ENCODE peak calls at places on chromosomes 7 and 10, in five cellular contexts. One of them, this sample, is unnamed.

GRCh38 chr7:6652446-6653011 is 15.4 kb downstream of the ZNF316 start:
- DNase-seq in omental fat pad: no peak
- DNase-seq in nephron progenitor cell: no peak
- DNase-seq in psoas muscle: no peak
- DNase-seq in WTC11: peak; percentile 8
- DNase-seq in this sample: no peak

GRCh38 chr10:104937528-104937927 is 296.4 kb downstream of the SORCS3 start:
- DNase-seq in omental fat pad: no peak
- DNase-seq in nephron progenitor cell: no peak
- DNase-seq in psoas muscle: no peak
- DNase-seq in WTC11: no peak
- DNase-seq in this sample: no peak

GRCh38 chr7:98520356-98520932 is 96.6 kb upstream of the NPTX2 start:
- DNase-seq in omental fat pad: no peak
- DNase-seq in nephron progenitor cell: no peak
- DNase-seq in psoas muscle: no peak
- DNase-seq in WTC11: peak; percentile 36
- DNase-seq in this sample: no peak

GRCh38 chr10:43211431-43212042 is 55.3 kb downstream of the RASGEF1A start:
- DNase-seq in omental fat pad: no peak
- DNase-seq in nephron progenitor cell: no peak
- DNase-seq in psoas muscle: peak; percentile 3
- DNase-seq in WTC11: peak; percentile 8
- DNase-seq in this sample: no peak

GRCh38 chr10:7551891-7552731 is 114.7 kb downstream of the ITIH5 start:
- DNase-seq in omental fat pad: no peak
- DNase-seq in nephron progenitor cell: peak; percentile 32
- DNase-seq in psoas muscle: no peak
- DNase-seq in WTC11: peak; percentile 38
- DNase-seq in this sample: no peak

GRCh38 chr10:119644215-119644826 is 6.9 kb upstream of the BAG3 start:
- DNase-seq in omental fat pad: no peak
- DNase-seq in nephron progenitor cell: peak; percentile 60
- DNase-seq in psoas muscle: no peak
- DNase-seq in WTC11: peak; percentile 78
- DNase-seq in this sample: peak; percentile 14

GRCh38 chr7:132618271-132618955 is 42.1 kb upstream of the PLXNA4 start:
- DNase-seq in omental fat pad: no peak
- DNase-seq in nephron progenitor cell: no peak
- DNase-seq in psoas muscle: no peak
- DNase-seq in WTC11: peak; percentile 23
- DNase-seq in this sample: no peak

GRCh38 chr7:117445206-117445605 is 17.9 kb upstream of the ASZ1 start:
- DNase-seq in omental fat pad: no peak
- DNase-seq in nephron progenitor cell: no peak
- DNase-seq in psoas muscle: no peak
- DNase-seq in WTC11: no peak
- DNase-seq in this sample: no peak

GRCh38 chr10:36281871-36282331 is 639.8 kb upstream of the FZD8 start:
- DNase-seq in omental fat pad: no peak
- DNase-seq in nephron progenitor cell: no peak
- DNase-seq in psoas muscle: no peak
- DNase-seq in WTC11: no peak
- DNase-seq in this sample: no peak

GRCh38 chr10:127148066-127148932 is 48.1 kb downstream of the INSYN2A start:
- DNase-seq in omental fat pad: no peak
- DNase-seq in nephron progenitor cell: no peak
- DNase-seq in psoas muscle: no peak
- DNase-seq in WTC11: no peak
- DNase-seq in this sample: no peak

GRCh38 chr7:156059374-156059773 is 247.1 kb upstream of the SHH start:
- DNase-seq in omental fat pad: no peak
- DNase-seq in nephron progenitor cell: no peak
- DNase-seq in psoas muscle: no peak
- DNase-seq in WTC11: no peak
- DNase-seq in this sample: no peak

GRCh38 chr7:114534957-114535356 is 120.3 kb downstream of the FOXP2 start:
- DNase-seq in omental fat pad: no peak
- DNase-seq in nephron progenitor cell: no peak
- DNase-seq in psoas muscle: no peak
- DNase-seq in WTC11: no peak
- DNase-seq in this sample: no peak

GRCh38 chr7:135467207-135467711 is 42.6 kb downstream of the CNOT4 start:
- DNase-seq in omental fat pad: no peak
- DNase-seq in nephron progenitor cell: no peak
- DNase-seq in psoas muscle: no peak
- DNase-seq in WTC11: no peak
- DNase-seq in this sample: no peak

GRCh38 chr10:94545277-94546057 is at the start of gene HELLS:
- DNase-seq in omental fat pad: peak; percentile 43
- DNase-seq in nephron progenitor cell: peak; percentile 85
- DNase-seq in psoas muscle: peak; percentile 70
- DNase-seq in WTC11: peak; percentile 88
- DNase-seq in this sample: peak; percentile 78

GRCh38 chr10:71493741-71494140 is 97.0 kb downstream of the CDH23 start:
- DNase-seq in omental fat pad: no peak
- DNase-seq in nephron progenitor cell: no peak
- DNase-seq in psoas muscle: no peak
- DNase-seq in WTC11: no peak
- DNase-seq in this sample: no peak

GRCh38 chr7:133512560-133512959 is 259.7 kb downstream of the EXOC4 start:
- DNase-seq in omental fat pad: no peak
- DNase-seq in nephron progenitor cell: no peak
- DNase-seq in psoas muscle: no peak
- DNase-seq in WTC11: no peak
- DNase-seq in this sample: no peak

GRCh38 chr10:70478191-70479160 is at the start of gene PALD1:
- DNase-seq in omental fat pad: no peak
- DNase-seq in nephron progenitor cell: peak; percentile 81
- DNase-seq in psoas muscle: peak; percentile 72
- DNase-seq in WTC11: peak; percentile 82
- DNase-seq in this sample: peak; percentile 49

GRCh38 chr7:44748042-44748947 is at the start of gene ZMIZ2:
- DNase-seq in omental fat pad: peak; percentile 84
- DNase-seq in nephron progenitor cell: peak; percentile 93
- DNase-seq in psoas muscle: peak; percentile 93
- DNase-seq in WTC11: peak; percentile 87
- DNase-seq in this sample: peak; percentile 94

GRCh38 chr10:97031459-97031858 is 154.3 kb downstream of the SLIT1 start:
- DNase-seq in omental fat pad: no peak
- DNase-seq in nephron progenitor cell: no peak
- DNase-seq in psoas muscle: no peak
- DNase-seq in WTC11: no peak
- DNase-seq in this sample: no peak

GRCh38 chr7:116407165-116407564 is 92.4 kb upstream of the CAV2 start:
- DNase-seq in omental fat pad: no peak
- DNase-seq in nephron progenitor cell: no peak
- DNase-seq in psoas muscle: no peak
- DNase-seq in WTC11: no peak
- DNase-seq in this sample: no peak

GRCh38 chr7:94449151-94449725 is 54.5 kb downstream of the COL1A2 start:
- DNase-seq in omental fat pad: no peak
- DNase-seq in nephron progenitor cell: no peak
- DNase-seq in psoas muscle: no peak
- DNase-seq in WTC11: no peak
- DNase-seq in this sample: no peak

GRCh38 chr7:44309271-44310091 is 15.9 kb downstream of the CAMK2B start:
- DNase-seq in omental fat pad: no peak
- DNase-seq in nephron progenitor cell: peak; percentile 79
- DNase-seq in psoas muscle: peak; percentile 79
- DNase-seq in WTC11: peak; percentile 72
- DNase-seq in this sample: peak; percentile 54

GRCh38 chr10:5973069-5973468 is 4.3 kb downstream of the IL15RA start:
- DNase-seq in omental fat pad: no peak
- DNase-seq in nephron progenitor cell: no peak
- DNase-seq in psoas muscle: no peak
- DNase-seq in WTC11: no peak
- DNase-seq in this sample: no peak
- TF ChIP-seq CTCF in omental fat pad: no peak
- TF ChIP-seq CTCF in nephron progenitor cell: no peak
- TF ChIP-seq CTCF in psoas muscle: no peak
- TF ChIP-seq CTCF in WTC11: no peak
- TF ChIP-seq CTCF in this sample: no peak

GRCh38 chr10:103062854-103063642 is 130.0 kb downstream of the NT5C2 start:
- DNase-seq in omental fat pad: no peak
- DNase-seq in nephron progenitor cell: no peak
- DNase-seq in psoas muscle: no peak
- DNase-seq in WTC11: no peak
- DNase-seq in this sample: no peak
- TF ChIP-seq CTCF in omental fat pad: no peak
- TF ChIP-seq CTCF in nephron progenitor cell: no peak
- TF ChIP-seq CTCF in psoas muscle: no peak
- TF ChIP-seq CTCF in WTC11: no peak
- TF ChIP-seq CTCF in this sample: no peak

DNA sequence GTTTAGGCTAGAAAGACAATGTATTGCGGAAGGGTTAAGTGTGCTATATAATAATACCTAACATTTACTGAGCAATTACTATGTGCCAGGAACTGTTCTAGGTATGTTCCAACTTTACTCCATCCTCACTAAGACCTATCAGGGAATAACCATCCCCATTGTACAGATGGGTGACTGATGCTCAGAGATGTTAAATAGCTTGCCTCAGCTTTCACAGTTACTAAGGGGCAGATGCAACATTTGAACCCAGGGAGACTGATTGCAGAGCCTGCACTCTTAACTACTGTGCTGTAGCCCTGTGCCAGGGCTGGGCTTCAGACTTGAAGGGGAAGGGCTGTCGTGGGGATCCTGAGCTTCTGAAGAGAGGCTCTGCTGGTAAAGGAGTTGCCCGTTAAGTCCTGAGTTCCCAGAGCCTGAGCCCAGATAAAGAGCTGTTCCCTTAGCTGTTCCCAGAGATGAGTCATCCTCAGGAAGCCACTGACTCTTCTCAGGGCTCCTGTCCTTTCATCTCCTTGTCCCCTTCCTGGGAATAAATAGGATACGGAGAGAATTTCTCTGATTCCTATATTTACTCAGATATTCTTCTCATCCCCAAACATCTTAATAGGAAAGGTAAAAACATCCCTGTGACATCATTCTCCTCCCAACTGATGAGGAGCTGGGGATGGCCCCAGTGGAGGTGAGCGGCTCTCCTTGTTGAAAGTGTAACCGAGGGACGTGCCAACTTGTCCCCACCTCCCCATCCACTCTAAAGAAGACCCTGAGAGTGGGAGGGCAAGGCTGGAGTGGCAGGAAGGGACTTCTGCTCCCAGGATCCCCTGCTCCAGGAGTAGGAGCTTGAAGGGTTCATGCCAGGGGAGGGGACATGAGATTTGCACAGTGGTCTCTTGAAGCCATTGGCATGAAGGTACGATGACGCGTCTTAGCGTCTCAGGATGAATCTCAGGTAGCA is 28.0 kb upstream of the HABP2 start:
- DNase-seq in omental fat pad: no peak
- DNase-seq in nephron progenitor cell: no peak
- DNase-seq in psoas muscle: no peak
- DNase-seq in WTC11: no peak
- DNase-seq in this sample: no peak
- TF ChIP-seq CTCF in omental fat pad: no peak
- TF ChIP-seq CTCF in nephron progenitor cell: no peak
- TF ChIP-seq CTCF in psoas muscle: no peak
- TF ChIP-seq CTCF in WTC11: no peak
- TF ChIP-seq CTCF in this sample: no peak

GRCh38 chr7:95865716-95866371 is 93.5 kb downstream of the DYNC1I1 start:
- DNase-seq in omental fat pad: no peak
- DNase-seq in nephron progenitor cell: no peak
- DNase-seq in psoas muscle: no peak
- DNase-seq in WTC11: no peak
- DNase-seq in this sample: no peak
- TF ChIP-seq CTCF in omental fat pad: no peak
- TF ChIP-seq CTCF in nephron progenitor cell: peak; percentile 43
- TF ChIP-seq CTCF in psoas muscle: no peak
- TF ChIP-seq CTCF in WTC11: no peak
- TF ChIP-seq CTCF in this sample: peak; percentile 52

DNA sequence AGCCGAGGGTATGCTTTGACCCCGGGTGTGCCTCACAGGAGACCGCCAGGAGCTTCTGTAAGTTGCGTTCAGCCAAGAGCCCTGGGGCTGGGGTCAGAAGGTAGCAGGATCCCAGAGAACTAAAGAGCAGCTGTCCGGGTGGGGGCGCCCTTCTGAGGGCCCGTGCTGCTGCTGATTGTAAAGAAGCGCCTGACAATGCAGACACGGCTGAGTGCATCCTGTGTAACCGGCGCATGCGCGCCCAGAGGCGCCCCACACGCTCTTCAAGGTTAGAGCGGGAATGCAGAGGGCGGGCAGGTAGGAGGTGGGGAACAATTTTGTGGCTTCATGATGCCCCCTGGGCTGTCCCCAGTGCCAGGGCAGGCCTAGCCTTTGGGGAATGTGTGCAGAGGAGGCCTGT is 210.2 kb upstream of the CTBP2 start:
- DNase-seq in omental fat pad: no peak
- DNase-seq in nephron progenitor cell: peak; percentile 79
- DNase-seq in psoas muscle: no peak
- DNase-seq in WTC11: peak; percentile 93
- DNase-seq in this sample: peak; percentile 66
- TF ChIP-seq CTCF in omental fat pad: no peak
- TF ChIP-seq CTCF in nephron progenitor cell: peak; percentile 51
- TF ChIP-seq CTCF in psoas muscle: no peak
- TF ChIP-seq CTCF in WTC11: no peak
- TF ChIP-seq CTCF in this sample: peak; percentile 58

This sample was measured in neural crest cell.